ENCODE peak calls at places on chromosomes 2 and 18, in five cellular contexts. One of them, this sample, is unnamed.

GRCh38 chr18:12376034-12376717 is 851 bp downstream of the AFG3L2 start:
- DNase-seq in mesendoderm: peak; percentile 48
- DNase-seq in mesenchymal stem cell: peak; percentile 52
- DNase-seq in neuronal stem cell: no peak
- DNase-seq in H9: no peak
- DNase-seq in this sample: no peak

GRCh38 chr2:3466482-3466863 is 52.9 kb downstream of the ADI1 start:
- DNase-seq in neuronal stem cell: no peak
- DNase-seq in mesenchymal stem cell: no peak
- DNase-seq in H9: no peak
- DNase-seq in mesendoderm: no peak
- DNase-seq in this sample: no peak

GRCh38 chr2:96150791-96151594 is 5.8 kb upstream of the DUSP2 start:
- DNase-seq in mesendoderm: no peak
- DNase-seq in mesenchymal stem cell: no peak
- DNase-seq in neuronal stem cell: no peak
- DNase-seq in H9: no peak
- DNase-seq in this sample: no peak

GRCh38 chr2:218984239-218985020 is 554 bp downstream of the FEV start:
- DNase-seq in H9: peak; percentile 58
- DNase-seq in mesendoderm: peak; percentile 58
- DNase-seq in mesenchymal stem cell: no peak
- DNase-seq in neuronal stem cell: no peak
- DNase-seq in this sample: no peak

GRCh38 chr2:205860847-205861246 is 178.5 kb downstream of the NRP2 start:
- DNase-seq in H9: no peak
- DNase-seq in neuronal stem cell: no peak
- DNase-seq in mesendoderm: no peak
- DNase-seq in mesenchymal stem cell: no peak
- DNase-seq in this sample: no peak

GRCh38 chr2:133726906-133727305 is 158.6 kb upstream of the NCKAP5 start:
- DNase-seq in mesenchymal stem cell: no peak
- DNase-seq in mesendoderm: no peak
- DNase-seq in neuronal stem cell: no peak
- DNase-seq in H9: no peak
- DNase-seq in this sample: no peak

GRCh38 chr2:118477111-118477517 is 370.3 kb downstream of the EN1 start:
- DNase-seq in neuronal stem cell: peak; percentile 83
- DNase-seq in mesenchymal stem cell: no peak
- DNase-seq in mesendoderm: peak; percentile 61
- DNase-seq in H9: no peak
- DNase-seq in this sample: no peak

GRCh38 chr2:118834901-118835738 is 12.3 kb downstream of the EN1 start:
- DNase-seq in mesenchymal stem cell: no peak
- DNase-seq in mesendoderm: peak; percentile 53
- DNase-seq in H9: peak; percentile 70
- DNase-seq in neuronal stem cell: peak; percentile 37
- DNase-seq in this sample: no peak

GRCh38 chr2:172038604-172039003 is 38.9 kb downstream of the METAP1D start:
- DNase-seq in neuronal stem cell: no peak
- DNase-seq in mesendoderm: no peak
- DNase-seq in H9: no peak
- DNase-seq in mesenchymal stem cell: peak; percentile 23
- DNase-seq in this sample: peak; percentile 38

GRCh38 chr2:49162151-49162550 is 7.8 kb upstream of the FSHR start:
- DNase-seq in H9: no peak
- DNase-seq in mesenchymal stem cell: no peak
- DNase-seq in mesendoderm: peak; percentile 60
- DNase-seq in neuronal stem cell: no peak
- DNase-seq in this sample: no peak

GRCh38 chr2:186595219-186595618 is 5.4 kb downstream of the ITGAV start:
- DNase-seq in neuronal stem cell: no peak
- DNase-seq in H9: no peak
- DNase-seq in mesendoderm: peak; percentile 44
- DNase-seq in mesenchymal stem cell: no peak
- DNase-seq in this sample: peak; percentile 24

GRCh38 chr2:236972491-236973379 is 113.0 kb upstream of the COPS8 start:
- DNase-seq in neuronal stem cell: no peak
- DNase-seq in H9: peak; percentile 55
- DNase-seq in mesenchymal stem cell: peak; percentile 41
- DNase-seq in mesendoderm: peak; percentile 67
- DNase-seq in this sample: peak; percentile 13

DNA sequence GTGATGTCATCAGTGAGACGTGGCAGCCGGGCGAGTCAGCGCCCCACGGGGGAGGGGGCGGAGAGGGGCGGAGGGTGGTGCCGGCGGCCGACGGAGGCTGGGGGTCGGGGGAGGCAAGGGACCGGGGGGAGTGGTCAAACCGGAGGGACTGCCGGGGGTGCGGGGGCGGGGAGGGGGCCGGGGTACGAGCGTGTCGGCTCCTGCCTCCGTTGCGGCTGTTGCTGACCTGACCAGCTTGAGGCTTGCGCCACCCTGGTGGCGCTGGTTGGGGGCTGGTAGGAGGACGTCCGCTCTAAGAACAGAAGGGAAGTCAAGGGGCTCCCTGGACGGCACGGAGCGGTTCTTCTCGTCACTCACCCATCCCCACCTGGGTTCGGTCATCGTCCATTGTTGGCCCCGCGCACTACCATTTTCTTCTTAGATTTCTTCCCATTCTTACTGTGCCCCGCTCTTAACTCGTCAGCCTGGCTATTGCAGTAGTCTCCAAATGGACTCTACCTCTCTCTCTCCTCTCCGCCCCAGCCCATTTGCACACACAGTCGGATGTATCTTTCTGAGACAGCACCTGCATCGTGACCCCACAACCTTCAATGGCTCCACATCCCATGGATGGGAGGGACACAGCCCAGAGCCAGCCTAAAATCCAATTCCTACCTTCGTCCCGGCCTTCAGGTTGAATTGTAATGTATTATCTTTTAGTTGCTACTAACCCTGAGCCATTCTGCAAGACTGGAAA is 702 bp upstream of the RAB1A start:
- DNase-seq in neuronal stem cell: no peak
- DNase-seq in H9: no peak
- DNase-seq in mesendoderm: no peak
- DNase-seq in mesenchymal stem cell: no peak
- DNase-seq in this sample: no peak
- H4K8ac ChIP-seq in neuronal stem cell: no peak overlapping the region
- H4K8ac ChIP-seq in H9: no peak overlapping the region
- H4K8ac ChIP-seq in mesendoderm: no peak overlapping the region
- H4K8ac ChIP-seq in mesenchymal stem cell: peak overlapping the region; percentile 87
- H4K8ac ChIP-seq in this sample: peak overlapping the region; percentile 92

GRCh38 chr2:99598435-99598834 is 108.6 kb upstream of the REV1 start:
- DNase-seq in mesenchymal stem cell: no peak
- DNase-seq in neuronal stem cell: no peak
- DNase-seq in mesendoderm: peak; percentile 31
- DNase-seq in H9: peak; percentile 45
- DNase-seq in this sample: no peak
- H4K8ac ChIP-seq in mesenchymal stem cell: no peak overlapping the region
- H4K8ac ChIP-seq in neuronal stem cell: no peak overlapping the region
- H4K8ac ChIP-seq in mesendoderm: no peak overlapping the region
- H4K8ac ChIP-seq in H9: no peak overlapping the region
- H4K8ac ChIP-seq in this sample: no peak overlapping the region

GRCh38 chr2:88690591-88691338 is 708 bp upstream of the RPIA start:
- DNase-seq in neuronal stem cell: no peak
- DNase-seq in mesenchymal stem cell: no peak
- DNase-seq in mesendoderm: no peak
- DNase-seq in H9: peak; percentile 48
- DNase-seq in this sample: peak; percentile 2
- H4K8ac ChIP-seq in neuronal stem cell: no peak overlapping the region
- H4K8ac ChIP-seq in mesenchymal stem cell: peak overlapping the region; percentile 95
- H4K8ac ChIP-seq in mesendoderm: no peak overlapping the region
- H4K8ac ChIP-seq in H9: no peak overlapping the region
- H4K8ac ChIP-seq in this sample: peak overlapping the region; percentile 100

DNA sequence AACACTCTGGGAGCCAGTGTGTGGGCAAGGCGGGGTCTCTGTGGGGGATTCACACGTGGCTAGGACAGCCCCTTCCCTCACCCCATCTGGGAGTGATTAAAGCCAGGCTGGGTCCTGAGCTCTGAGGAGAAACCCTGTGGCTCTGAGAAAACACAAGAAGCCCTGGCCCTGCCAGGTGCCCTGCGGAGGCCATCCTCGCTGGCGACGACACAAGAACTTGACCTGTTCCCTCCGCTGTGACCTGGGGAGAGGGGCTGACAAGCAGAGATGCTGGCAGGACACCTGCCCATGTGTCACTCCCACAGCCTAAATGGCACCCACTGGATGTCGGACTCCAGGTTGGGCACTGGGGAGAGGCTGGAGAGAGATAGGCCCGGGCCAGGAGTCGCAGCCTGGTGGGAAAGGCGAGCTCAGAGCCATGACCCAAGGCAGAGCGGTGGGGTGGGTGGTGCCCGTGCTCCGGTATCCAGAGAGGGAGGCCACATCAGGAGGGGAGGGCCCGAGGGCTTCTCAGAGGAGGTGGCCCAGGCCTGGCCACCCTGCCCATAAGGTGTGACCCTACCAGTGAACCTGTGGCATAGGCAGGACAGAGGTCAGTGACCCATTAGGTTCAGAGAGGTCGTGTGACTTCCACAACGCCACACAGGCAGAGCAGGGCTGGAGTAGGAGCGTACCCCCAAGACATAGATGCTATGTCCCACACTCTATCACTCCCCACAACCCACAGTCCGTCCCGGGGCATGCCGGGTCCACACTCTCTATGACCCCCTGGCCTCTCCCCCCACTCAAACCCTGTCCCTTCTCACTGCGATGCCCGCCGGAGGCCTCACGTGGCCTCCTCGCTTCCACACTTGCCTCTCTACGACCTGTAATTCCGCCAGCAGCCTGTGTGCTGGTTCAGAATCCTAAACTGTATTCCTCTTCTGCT is 59.4 kb upstream of the HPCAL1 start:
- DNase-seq in neuronal stem cell: no peak
- DNase-seq in mesenchymal stem cell: no peak
- DNase-seq in H9: no peak
- DNase-seq in mesendoderm: no peak
- DNase-seq in this sample: no peak
- H4K8ac ChIP-seq in neuronal stem cell: no peak overlapping the region
- H4K8ac ChIP-seq in mesenchymal stem cell: no peak overlapping the region
- H4K8ac ChIP-seq in H9: no peak overlapping the region
- H4K8ac ChIP-seq in mesendoderm: no peak overlapping the region
- H4K8ac ChIP-seq in this sample: no peak overlapping the region

GRCh38 chr2:30301551-30301950 is 70.2 kb downstream of the LBH start:
- DNase-seq in mesenchymal stem cell: peak; percentile 96
- DNase-seq in mesendoderm: no peak
- DNase-seq in neuronal stem cell: no peak
- DNase-seq in H9: peak; percentile 77
- DNase-seq in this sample: peak; percentile 93
- H4K8ac ChIP-seq in mesenchymal stem cell: peak overlapping the region; percentile 97
- H4K8ac ChIP-seq in mesendoderm: no peak overlapping the region
- H4K8ac ChIP-seq in neuronal stem cell: no peak overlapping the region
- H4K8ac ChIP-seq in H9: no peak overlapping the region
- H4K8ac ChIP-seq in this sample: peak overlapping the region; percentile 99

DNA sequence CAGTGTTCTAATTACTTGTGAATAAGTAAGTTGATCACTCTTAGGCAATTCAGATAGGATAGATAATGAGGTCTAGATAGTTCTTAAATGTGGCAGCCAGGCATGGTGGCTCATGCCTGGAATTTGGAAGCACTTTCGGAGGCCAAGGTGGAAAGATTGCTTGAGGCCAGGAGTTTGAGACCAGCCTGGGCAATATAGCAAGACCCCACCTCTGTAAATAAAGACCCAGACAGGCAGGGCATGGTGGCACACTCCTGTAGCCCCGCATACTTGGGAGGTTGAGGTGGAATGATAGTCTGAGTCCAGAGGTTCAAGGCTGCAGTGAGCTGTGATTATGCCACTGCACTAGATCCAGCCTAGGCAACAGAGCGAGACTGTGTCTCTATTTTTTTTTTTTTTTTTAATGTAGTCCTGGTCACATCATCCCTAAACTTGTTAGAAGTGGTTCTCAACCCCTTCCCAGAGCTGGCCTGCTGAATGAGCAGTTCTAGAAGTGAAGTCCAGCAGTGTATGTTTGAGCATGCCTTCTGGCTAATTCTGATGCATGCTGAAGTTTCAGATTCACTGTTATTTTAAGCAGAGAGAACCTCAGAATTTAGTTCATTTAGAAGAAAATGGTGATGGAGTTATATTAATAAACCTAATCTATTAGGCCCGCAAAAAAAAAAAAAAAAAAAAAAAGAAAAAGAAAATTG is 306.2 kb downstream of the PRKCE start:
- DNase-seq in neuronal stem cell: no peak
- DNase-seq in mesenchymal stem cell: no peak
- DNase-seq in mesendoderm: no peak
- DNase-seq in H9: no peak
- DNase-seq in this sample: no peak
- H4K8ac ChIP-seq in neuronal stem cell: no peak overlapping the region
- H4K8ac ChIP-seq in mesenchymal stem cell: no peak overlapping the region
- H4K8ac ChIP-seq in mesendoderm: no peak overlapping the region
- H4K8ac ChIP-seq in H9: no peak overlapping the region
- H4K8ac ChIP-seq in this sample: no peak overlapping the region